ENCODE peak calls at places on chromosomes 5 and 9, in seven cellular contexts. E is left ventricle myocardium inferior, F is dorsolateral prefrontal cortex, Z is cardiac fibroblast, S is Peyer's patch, D is astrocyte of the spinal cord, R is GM20000. M is an unnamed sample.

GRCh38 chr9:136023401-136024225 is 62.4 kb upstream of the UBAC1 start:
- DNase-seq in E (peak), F (no peak), Z (peak), S (no peak), D (peak), R (no peak), M (no peak)

GRCh38 chr9:71990466-71990865 is 69.9 kb downstream of the C9orf57 start:
- DNase-seq in E (no peak), F (no peak), Z (no peak), S (no peak), D (no peak), R (no peak), M (no peak)

GRCh38 chr9:70902705-70903131 is 218.7 kb downstream of the TRPM3 start:
- DNase-seq in E (no peak), F (no peak), Z (peak), S (no peak), D (peak), R (no peak), M (peak)

GRCh38 chr5:71932649-71933338 is 174.5 kb upstream of the MAP1B start:
- DNase-seq in E (peak), F (no peak), Z (peak), S (no peak), D (peak), R (no peak), M (peak)

GRCh38 chr9:121125590-121125989 is 50.8 kb downstream of the CNTRL start:
- DNase-seq in E (no peak), F (no peak), Z (no peak), S (no peak), D (no peak), R (no peak), M (no peak)

GRCh38 chr5:178548751-178549150 is 41.4 kb downstream of the COL23A1 start:
- DNase-seq in E (no peak), F (no peak), Z (no peak), S (no peak), D (no peak), R (no peak), M (no peak)

GRCh38 chr9:96877269-96877668 is 23.0 kb upstream of the ZNF782 start:
- DNase-seq in E (no peak), F (no peak), Z (no peak), S (no peak), D (no peak), R (peak), M (no peak)

GRCh38 chr5:541888-542692 is 17.8 kb upstream of the SLC9A3 start:
- DNase-seq in E (peak), F (peak), Z (no peak), S (no peak), D (no peak), R (no peak), M (no peak)

GRCh38 chr5:58722160-58722559 is 139.3 kb downstream of the RAB3C start:
- DNase-seq in E (no peak), F (no peak), Z (no peak), S (no peak), D (no peak), R (no peak), M (no peak)

DNA sequence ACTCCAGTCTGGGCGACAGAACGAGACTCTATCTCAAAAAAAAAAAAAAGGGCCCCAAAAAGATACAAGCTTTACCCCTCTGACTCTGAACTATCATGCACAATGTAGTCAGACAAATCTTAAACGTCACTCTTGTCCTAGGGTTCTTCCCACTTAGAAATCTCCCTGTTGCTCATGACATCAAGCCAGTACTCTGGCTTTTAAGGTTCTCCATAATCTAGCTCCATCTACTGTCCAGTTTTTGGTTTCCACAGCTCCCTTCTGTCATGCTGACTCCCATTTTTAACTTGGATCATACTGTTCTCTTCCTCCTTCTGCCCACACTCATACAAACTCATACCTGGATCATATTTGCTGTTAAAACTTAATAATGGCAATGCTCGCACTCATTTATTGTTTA is 156.7 kb upstream of the TLX3 start:
- DNase-seq in E (no peak), F (no peak), Z (peak), S (no peak), D (peak), R (no peak), M (no peak)
- TF ChIP-seq CTCF in E (no peak), F (no peak), Z (peak), S (no peak), D (peak), R (no peak), M (peak)

DNA sequence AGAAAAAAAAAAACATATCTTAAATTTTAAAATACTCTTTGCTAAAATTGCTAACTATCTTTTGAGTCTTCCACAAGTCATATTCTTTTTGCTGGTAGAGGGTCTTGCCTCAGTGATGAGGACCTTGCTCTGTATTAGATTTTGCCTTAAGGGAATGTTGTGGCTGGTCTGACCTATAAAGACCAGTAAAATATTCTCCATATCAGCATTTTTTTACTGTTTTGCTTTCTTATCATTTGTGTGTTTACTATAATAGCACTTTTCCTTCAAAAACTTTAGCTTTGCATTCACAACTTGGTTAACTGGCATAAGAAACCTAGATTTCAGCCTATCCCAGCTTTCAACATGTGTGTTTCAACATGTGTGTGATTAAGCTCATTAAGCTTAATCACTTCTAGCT is 224.7 kb upstream of the CDH18 start:
- DNase-seq in E (no peak), F (no peak), Z (no peak), S (no peak), D (no peak), R (no peak), M (no peak)
- TF ChIP-seq CTCF in E (no peak), F (no peak), Z (no peak), S (no peak), D (no peak), R (no peak), M (no peak)

DNA sequence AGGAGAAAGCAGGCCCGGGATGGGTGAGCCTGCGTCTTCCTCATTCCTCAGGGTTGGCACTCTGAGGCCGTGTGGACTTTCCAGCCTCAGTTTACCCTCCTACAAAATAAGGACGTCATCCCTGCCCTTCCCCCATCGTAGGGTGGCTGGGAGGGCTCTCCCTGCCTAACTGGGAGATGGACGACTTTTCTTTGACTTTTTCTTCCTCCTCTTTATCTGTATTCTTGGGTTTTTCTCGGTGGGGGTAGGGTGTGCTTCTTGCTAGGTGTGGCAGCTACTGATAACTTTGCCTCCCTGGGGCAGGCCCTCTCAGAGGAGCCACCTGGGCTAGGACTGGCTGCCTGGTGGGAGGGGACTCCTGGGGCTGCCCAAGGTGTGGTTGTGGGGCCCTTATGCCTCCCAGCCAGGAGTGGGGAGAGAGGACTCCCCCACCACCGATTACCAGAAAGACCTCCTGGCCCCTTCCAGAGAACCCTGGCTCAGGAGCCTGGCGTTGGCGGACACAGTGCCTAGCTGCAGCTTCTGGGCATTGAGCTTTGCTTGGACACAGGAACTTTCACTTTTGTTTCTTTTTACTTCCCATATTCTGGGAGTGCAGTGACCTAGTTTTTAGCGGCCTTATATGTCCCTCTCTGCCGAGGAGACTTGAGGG is 6.1 kb downstream of the GLIPR2 start:
- DNase-seq in E (no peak), F (no peak), Z (no peak), S (no peak), D (no peak), R (peak), M (no peak)
- TF ChIP-seq CTCF in E (no peak), F (no peak), Z (no peak), S (no peak), D (no peak), R (no peak), M (no peak)

GRCh38 chr5:35938518-35939227 is at the start of gene CAPSL:
- DNase-seq in E (no peak), F (no peak), Z (peak), S (no peak), D (peak), R (peak), M (no peak)

GRCh38 chr5:35939639-35940038 is 1.2 kb upstream of the CAPSL start:
- DNase-seq in E (no peak), F (no peak), Z (no peak), S (no peak), D (no peak), R (no peak), M (no peak)
- TF ChIP-seq CTCF in E (no peak), F (no peak), Z (peak), S (no peak), D (no peak), R (no peak), M (no peak)

GRCh38 chr9:35106343-35106730 is 3.4 kb upstream of the STOML2 start:
- DNase-seq in E (no peak), F (no peak), Z (no peak), S (no peak), D (no peak), R (peak), M (no peak)
- TF ChIP-seq CTCF in E (no peak), F (no peak), Z (no peak), S (no peak), D (no peak), R (no peak), M (no peak)

DNA sequence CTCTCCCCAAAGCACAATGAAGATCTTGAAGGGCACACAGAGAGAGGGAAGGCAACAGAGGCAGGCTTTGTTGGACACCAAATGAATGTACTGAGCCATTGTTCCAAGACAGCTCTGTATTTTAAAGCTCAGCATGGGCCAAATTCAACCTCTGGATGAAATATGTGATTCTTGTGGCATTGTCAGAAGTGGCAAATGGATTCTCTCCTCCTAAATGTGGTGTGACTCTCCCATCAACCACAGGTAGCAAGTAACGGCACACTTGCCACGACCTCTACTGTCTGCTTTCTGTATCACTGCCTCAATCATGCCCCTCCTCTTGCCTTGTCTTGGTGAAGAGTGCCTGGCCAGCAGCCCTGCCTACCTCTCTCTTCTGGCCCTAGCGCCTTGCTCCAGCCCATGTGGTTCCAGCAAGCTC is 6.1 kb upstream of the MOB3B start:
- DNase-seq in E (no peak), F (peak), Z (no peak), S (no peak), D (no peak), R (no peak), M (no peak)
- TF ChIP-seq CTCF in E (no peak), F (peak), Z (peak), S (peak), D (no peak), R (no peak), M (no peak)

GRCh38 chr9:36345103-36345846 is 54.8 kb downstream of the RNF38 start:
- DNase-seq in E (no peak), F (no peak), Z (no peak), S (no peak), D (no peak), R (no peak), M (no peak)
- TF ChIP-seq CTCF in E (peak), F (no peak), Z (peak), S (no peak), D (no peak), R (no peak), M (peak)